ENCODE peak calls at places on chromosomes 13 and 19, in five cellular contexts. P is left ventricle myocardium inferior, T is heart right ventricle, D is mucosa of descending colon, J is kidney. U is an unnamed sample.

GRCh38 chr13:99356216-99357089 is 49.3 kb upstream of the GPR183 start:
- DNase-seq in P (no peak), T (peak; percentile 34), D (peak; percentile 55), J (peak; percentile 80), U (no peak)

GRCh38 chr13:106533101-106533939 is 2.1 kb downstream of the EFNB2 start:
- DNase-seq in P (peak; percentile 81), T (peak; percentile 84), D (peak; percentile 92), J (peak; percentile 92), U (peak; percentile 81)

GRCh38 chr13:35475131-35475959 is 1.1 kb downstream of the MAB21L1 start:
- DNase-seq in P (no peak), T (peak; percentile 31), D (peak; percentile 9), J (peak; percentile 63), U (peak; percentile 46)

GRCh38 chr19:6739390-6739883 is at the start of gene TRIP10:
- DNase-seq in P (peak; percentile 89), T (peak; percentile 90), D (peak; percentile 93), J (peak; percentile 95), U (peak; percentile 81)

GRCh38 chr19:2049741-2050348 is 1.2 kb downstream of the MKNK2 start:
- DNase-seq in P (peak; percentile 83), T (peak; percentile 81), D (peak; percentile 88), J (peak; percentile 95), U (peak; percentile 60)

GRCh38 chr19:3304871-3305423 is 61.4 kb upstream of the NFIC start:
- DNase-seq in P (peak; percentile 63), T (peak; percentile 67), D (peak; percentile 82), J (peak; percentile 86), U (peak; percentile 78)

GRCh38 chr13:98847780-98848179 is 95.3 kb upstream of the SLC15A1 start:
- DNase-seq in P (no peak), T (no peak), D (no peak), J (no peak), U (peak; percentile 22)

GRCh38 chr13:20424959-20425358 is 100.7 kb downstream of the CRYL1 start:
- DNase-seq in P (no peak), T (no peak), D (no peak), J (no peak), U (no peak)

GRCh38 chr13:49502954-49503353 is 7.2 kb downstream of the PHF11 start:
- DNase-seq in P (no peak), T (peak; percentile 31), D (peak; percentile 15), J (no peak), U (no peak)

GRCh38 chr13:42328672-42329071 is 56.7 kb downstream of the AKAP11 start:
- DNase-seq in P (no peak), T (no peak), D (no peak), J (no peak), U (no peak)

GRCh38 chr13:42329239-42329638 is 57.3 kb downstream of the AKAP11 start:
- DNase-seq in P (no peak), T (no peak), D (no peak), J (no peak), U (no peak)

GRCh38 chr13:42322806-42323205 is 50.9 kb downstream of the AKAP11 start:
- DNase-seq in P (no peak), T (no peak), D (no peak), J (no peak), U (no peak)

GRCh38 chr13:42330991-42331390 is 59.0 kb downstream of the AKAP11 start:
- DNase-seq in P (no peak), T (no peak), D (no peak), J (no peak), U (no peak)

GRCh38 chr13:42327725-42328124 is 55.8 kb downstream of the AKAP11 start:
- DNase-seq in P (no peak), T (no peak), D (no peak), J (no peak), U (no peak)
- TF ChIP-seq CTCF in P (no peak), T (no peak), D (no peak), J (no peak), U (no peak)

GRCh38 chr19:39540333-39540673 is 342 bp upstream of the EID2 start:
- DNase-seq in P (no peak), T (no peak), D (no peak), J (no peak), U (no peak)
- TF ChIP-seq CTCF in P (no peak), T (no peak), D (no peak), J (no peak), U (peak; percentile 14)

GRCh38 chr13:52195052-52195837 is 35.8 kb upstream of the NEK3 start:
- DNase-seq in P (peak; percentile 85), T (peak; percentile 84), D (peak; percentile 74), J (peak; percentile 95), U (peak; percentile 12)
- TF ChIP-seq CTCF in P (no peak), T (peak; percentile 54), D (no peak), J (peak; percentile 9), U (no peak)

GRCh38 chr13:108176685-108177274 is 38.6 kb downstream of the LIG4 start:
- DNase-seq in P (no peak), T (no peak), D (peak; percentile 69), J (no peak), U (peak; percentile 51)
- TF ChIP-seq CTCF in P (peak; percentile 38), T (peak; percentile 42), D (no peak), J (peak; percentile 23), U (peak; percentile 77)

DNA sequence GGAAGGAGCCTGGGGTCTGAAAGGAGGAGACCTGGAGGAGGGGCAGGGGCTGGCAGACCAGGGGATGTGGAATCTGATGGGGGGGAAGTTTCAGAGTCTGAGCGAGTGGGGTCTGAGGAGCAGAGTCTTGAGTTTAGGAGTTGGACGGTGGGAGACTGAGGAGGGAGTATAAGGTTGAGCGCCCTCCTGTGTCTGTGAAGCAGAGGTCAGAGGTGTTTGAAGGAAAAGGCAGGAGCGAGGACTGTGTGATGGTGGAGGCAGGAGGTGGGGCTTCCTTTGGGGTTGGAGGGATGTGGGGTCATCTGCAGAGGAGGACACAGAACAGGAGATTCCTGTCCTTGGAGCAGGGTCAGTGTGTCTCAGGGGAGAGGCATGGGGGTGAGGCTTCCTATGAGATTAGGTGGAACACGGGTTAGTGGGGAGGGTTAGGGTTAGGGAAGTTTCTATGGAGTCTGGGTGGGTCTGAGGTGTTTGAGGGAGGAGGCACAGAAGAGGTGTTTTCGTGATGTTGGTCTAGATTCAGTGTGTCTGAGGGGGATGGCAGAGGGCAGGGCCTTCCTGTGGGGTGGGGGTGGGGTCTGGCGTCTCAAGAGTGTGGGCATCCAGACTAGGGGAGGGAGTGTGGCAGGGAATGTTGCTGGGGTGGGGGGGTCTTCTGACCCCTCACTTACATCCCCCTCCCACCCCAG is 8.3 kb downstream of the RYR1 start:
- DNase-seq in P (no peak), T (no peak), D (no peak), J (no peak), U (peak; percentile 33)
- TF ChIP-seq CTCF in P (no peak), T (no peak), D (no peak), J (no peak), U (no peak)

U was measured in endothelial cell.